ENCODE peak calls at places on chromosomes 1 and 21, in ten cellular contexts. V is AG04450; I is suprapubic skin; J is esophagus muscularis mucosa; S is prostate gland; W is effector memory CD4-positive, alpha-beta T cell; M is IMR-90; A is left ventricle myocardium inferior; T is adrenal gland; Y is tibial nerve. U is an unnamed sample.

GRCh38 chr21:33931799-33932390 is 16.3 kb upstream of the ATP5PO start:
- DNase-seq in V (no peak), I (no peak), J (no peak), S (no peak), W (no peak), M (no peak), A (no peak), T (no peak), Y (no peak), U (no peak)

GRCh38 chr1:101388904-101389546 is 152.2 kb downstream of the S1PR1 start:
- DNase-seq in V (no peak), I (no peak), J (no peak), S (no peak), W (no peak), M (peak; percentile 3), A (no peak), T (no peak), Y (no peak), U (no peak)

GRCh38 chr1:212207118-212207517 is 78.1 kb upstream of the PPP2R5A start:
- DNase-seq in V (no peak), I (no peak), J (no peak), S (no peak), W (no peak), M (no peak), A (no peak), T (no peak), Y (no peak), U (no peak)

GRCh38 chr1:48030211-48030610 is 33.0 kb upstream of the TRABD2B start:
- DNase-seq in V (no peak), I (no peak), J (no peak), S (no peak), W (no peak), M (no peak), A (no peak), T (no peak), Y (no peak), U (no peak)

GRCh38 chr21:34553199-34553952 is 41.4 kb upstream of the KCNE1 start:
- DNase-seq in V (no peak), I (no peak), J (no peak), S (no peak), W (no peak), M (peak; percentile 82), A (no peak), T (no peak), Y (no peak), U (no peak)

GRCh38 chr1:173570370-173571030 is 32.4 kb downstream of the SLC9C2 start:
- DNase-seq in V (no peak), I (no peak), J (no peak), S (no peak), W (no peak), M (no peak), A (no peak), T (no peak), Y (no peak), U (no peak)

GRCh38 chr1:62029704-62030103 is 164.9 kb upstream of the L1TD1 start:
- DNase-seq in V (no peak), I (no peak), J (no peak), S (no peak), W (no peak), M (no peak), A (no peak), T (no peak), Y (no peak), U (no peak)

GRCh38 chr1:15620155-15620545 is 2.9 kb downstream of the DDI2 start:
- DNase-seq in V (no peak), I (no peak), J (no peak), S (no peak), W (no peak), M (peak; percentile 75), A (no peak), T (no peak), Y (no peak), U (no peak)

GRCh38 chr1:155186266-155186954 is 12.8 kb downstream of the TRIM46 start:
- DNase-seq in V (no peak), I (peak; percentile 48), J (no peak), S (no peak), W (no peak), M (no peak), A (peak; percentile 3), T (no peak), Y (no peak), U (no peak)

GRCh38 chr1:113021430-113022085 is 51.4 kb upstream of the LRIG2 start:
- DNase-seq in V (no peak), I (no peak), J (no peak), S (peak; percentile 74), W (no peak), M (no peak), A (no peak), T (no peak), Y (peak; percentile 6), U (no peak)

GRCh38 chr1:173475564-173476196 is 1.5 kb upstream of the PRDX6 start:
- DNase-seq in V (no peak), I (no peak), J (no peak), S (peak; percentile 22), W (no peak), M (peak; percentile 77), A (no peak), T (no peak), Y (no peak), U (no peak)

GRCh38 chr1:82392513-82392912 is 591.8 kb downstream of the ADGRL2 start:
- DNase-seq in V (no peak), I (no peak), J (no peak), S (no peak), W (no peak), M (peak; percentile 34), A (no peak), T (no peak), Y (no peak), U (no peak)

GRCh38 chr1:147700042-147700711 is 29.9 kb upstream of the ACP6 start:
- DNase-seq in V (peak; percentile 32), I (no peak), J (no peak), S (peak; percentile 65), W (peak; percentile 36), M (peak; percentile 64), A (peak; percentile 29), T (peak; percentile 77), Y (peak; percentile 60), U (no peak)

GRCh38 chr1:162704673-162705424 is 72.6 kb downstream of the DDR2 start:
- DNase-seq in V (no peak), I (no peak), J (no peak), S (no peak), W (no peak), M (no peak), A (peak; percentile 41), T (no peak), Y (no peak), U (no peak)

GRCh38 chr1:33971018-33971710 is 107.3 kb downstream of the HMGB4 start:
- DNase-seq in V (no peak), I (no peak), J (no peak), S (no peak), W (no peak), M (peak; percentile 15), A (no peak), T (peak; percentile 22), Y (no peak), U (no peak)

GRCh38 chr1:24857528-24858133 is 72.4 kb downstream of the RUNX3 start:
- DNase-seq in V (no peak), I (no peak), J (no peak), S (no peak), W (no peak), M (no peak), A (no peak), T (no peak), Y (no peak), U (no peak)

GRCh38 chr1:48414264-48414663 is 57.7 kb downstream of the SPATA6 start:
- DNase-seq in V (no peak), I (no peak), J (no peak), S (no peak), W (no peak), M (peak; percentile 15), A (no peak), T (no peak), Y (no peak), U (no peak)

GRCh38 chr1:91311672-91312071 is 93.0 kb downstream of the HFM1 start:
- DNase-seq in V (no peak), I (no peak), J (no peak), S (no peak), W (no peak), M (no peak), A (no peak), T (no peak), Y (no peak), U (no peak)

DNA sequence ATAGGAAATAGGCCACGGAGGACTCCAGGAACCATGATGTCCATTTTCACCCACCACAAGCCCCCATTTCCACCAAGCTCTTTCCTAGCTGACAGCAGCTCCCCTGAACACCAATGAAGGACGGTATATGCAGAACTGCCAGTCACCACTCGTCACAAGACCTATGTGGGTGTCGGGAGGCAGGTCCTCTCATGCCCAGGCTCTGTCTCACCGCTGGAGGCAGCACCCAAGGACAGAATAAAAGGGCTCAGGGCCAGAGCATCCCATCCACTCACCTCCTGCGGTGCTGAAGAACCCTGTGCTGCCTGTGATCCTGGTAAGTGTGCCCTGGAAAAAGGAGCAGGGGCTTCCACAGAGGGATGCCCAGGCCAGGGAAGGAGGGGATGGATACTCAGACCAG is at the start of gene LCE1F:
- DNase-seq in V (no peak), I (no peak), J (no peak), S (no peak), W (no peak), M (no peak), A (no peak), T (no peak), Y (no peak), U (no peak)
- H3K9me3 ChIP-seq in V (peaks cover 12% of the 10 kb centered on the region), I (no peaks in the 10 kb centered on the region), J (no peaks in the 10 kb centered on the region), S (no peaks in the 10 kb centered on the region), W (no peaks in the 10 kb centered on the region), M (no peaks in the 10 kb centered on the region), A (peaks cover 3% of the 10 kb centered on the region), T (no peaks in the 10 kb centered on the region), Y (peaks cover 17% of the 10 kb centered on the region), U (no peaks in the 10 kb centered on the region)

GRCh38 chr1:160404094-160404493 is 3.7 kb downstream of the VANGL2 start:
- DNase-seq in V (no peak), I (no peak), J (no peak), S (no peak), W (no peak), M (no peak), A (no peak), T (no peak), Y (no peak), U (no peak)
- H3K27me3 ChIP-seq in V (peaks cover 33% of the 10 kb centered on the region), I (peaks cover 4% of the 10 kb centered on the region), J (no peaks in the 10 kb centered on the region), S (no peaks in the 10 kb centered on the region), W (peaks cover 15% of the 10 kb centered on the region), M (peaks cover 24% of the 10 kb centered on the region), A (peaks cover 6% of the 10 kb centered on the region), T (peaks cover 21% of the 10 kb centered on the region), Y (no peaks in the 10 kb centered on the region), U (no peaks in the 10 kb centered on the region)

GRCh38 chr1:248625971-248626370 is 8.9 kb downstream of the OR2T11 start:
- DNase-seq in V (no peak), I (no peak), J (no peak), S (no peak), W (no peak), M (no peak), A (no peak), T (no peak), Y (no peak), U (no peak)
- H3K9me3 ChIP-seq in V (peaks cover 3% of the 10 kb centered on the region), I (no peaks in the 10 kb centered on the region), J (no peaks in the 10 kb centered on the region), S (no peaks in the 10 kb centered on the region), W (no peaks in the 10 kb centered on the region), M (no peaks in the 10 kb centered on the region), A (no peaks in the 10 kb centered on the region), T (no peaks in the 10 kb centered on the region), Y (no peaks in the 10 kb centered on the region), U (no peaks in the 10 kb centered on the region)

DNA sequence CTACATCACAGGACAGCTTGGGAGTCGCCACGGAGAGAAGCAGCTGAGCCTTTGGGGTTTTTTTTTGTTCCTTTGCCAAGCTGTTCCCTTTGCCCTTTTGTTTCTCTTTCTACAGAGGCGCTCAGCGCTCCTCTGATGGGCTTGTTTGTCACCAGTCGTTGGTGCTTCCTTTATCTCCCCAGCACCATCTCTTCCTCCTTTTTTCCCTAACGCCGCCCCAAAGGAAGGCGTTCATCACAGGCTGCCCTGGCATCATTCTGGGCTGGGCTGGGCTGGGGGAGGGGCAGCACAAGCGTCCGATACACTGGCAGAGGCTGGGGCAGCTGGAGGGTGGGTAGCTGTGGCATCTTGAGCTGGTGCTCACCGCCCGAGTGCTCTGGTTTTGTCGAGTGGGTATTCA is 10.5 kb downstream of the IGSF21 start:
- DNase-seq in V (no peak), I (no peak), J (no peak), S (no peak), W (no peak), M (no peak), A (peak; percentile 21), T (peak; percentile 40), Y (no peak), U (no peak)
- H3K27me3 ChIP-seq in V (no peaks in the 10 kb centered on the region), I (peaks cover 72% of the 10 kb centered on the region), J (peaks cover 6% of the 10 kb centered on the region), S (peaks cover 4% of the 10 kb centered on the region), W (peaks cover 3% of the 10 kb centered on the region), M (no peaks in the 10 kb centered on the region), A (peaks cover 98% of the 10 kb centered on the region), T (peaks cover 12% of the 10 kb centered on the region), Y (no peaks in the 10 kb centered on the region), U (no peaks in the 10 kb centered on the region)